ENCODE peak calls at places on chromosomes 5 and 9, in eight cellular contexts. U is CD8-positive, alpha-beta memory T cell; B is NCI-H1930; V is stimulated activated CD8-positive, alpha-beta memory T cell treated with anti-CD3 and anti-CD28 coated beads, Interleukin-7, amount 100 ng/mL, for 24 hours; T is activated CD4-positive, alpha-beta T cell treated with anti-CD3 and anti-CD28 coated beads for 24 hours; X is hippocampal formation; E is foreskin fibroblast; R is fibroblast of lung. S is an unnamed sample.

GRCh38 chr5:143505934-143506333 is 102.4 kb upstream of the NR3C1 start:
- DNase-seq in E (no peak), R (no peak), U (no peak), V (no peak), X (no peak), T (no peak), B (no peak), S (no peak)

GRCh38 chr5:73783823-73784222 is 157.8 kb downstream of the ARHGEF28 start:
- DNase-seq in V (no peak), U (no peak), R (peak), B (no peak), E (no peak), X (no peak), T (no peak), S (peak)

GRCh38 chr9:3884736-3885135 is 358.9 kb upstream of the RFX3 start:
- DNase-seq in R (no peak), T (no peak), U (no peak), E (no peak), V (no peak), B (no peak), X (no peak), S (no peak)

GRCh38 chr5:20636686-20637085 is 648.7 kb upstream of the CDH18 start:
- DNase-seq in V (no peak), X (no peak), E (no peak), U (no peak), B (no peak), R (no peak), T (no peak), S (no peak)

GRCh38 chr5:947626-948471 is 55.2 kb downstream of the TRIP13 start:
- DNase-seq in U (no peak), V (no peak), X (no peak), E (no peak), B (no peak), T (no peak), R (no peak), S (no peak)

GRCh38 chr9:127723013-127723412 is 7.1 kb downstream of the TTC16 start:
- DNase-seq in E (no peak), X (no peak), T (no peak), U (no peak), B (no peak), R (no peak), V (no peak), S (no peak)

GRCh38 chr5:168334161-168335094 is 43.0 kb downstream of the WWC1 start:
- DNase-seq in X (no peak), R (peak), B (no peak), E (peak), U (no peak), T (no peak), V (no peak), S (peak)

GRCh38 chr5:178404987-178405386 is 172.4 kb upstream of the PHYKPL start:
- DNase-seq in X (no peak), R (peak), T (no peak), U (no peak), V (no peak), B (no peak), E (no peak), S (no peak)

GRCh38 chr5:53360811-53361210 is 119.6 kb upstream of the FST start:
- DNase-seq in E (peak), U (no peak), T (no peak), X (no peak), V (no peak), R (peak), B (no peak), S (peak)

GRCh38 chr9:137294091-137294683 is 7.9 kb downstream of the NRARP start:
- DNase-seq in R (peak), B (no peak), V (no peak), U (no peak), T (no peak), X (no peak), E (no peak), S (peak)

GRCh38 chr9:89078860-89079259 is 87.6 kb downstream of the S1PR3 start:
- DNase-seq in E (peak), U (no peak), X (no peak), B (no peak), R (peak), T (no peak), V (no peak), S (peak)

GRCh38 chr5:147464211-147464610 is 45.7 kb downstream of the DPYSL3 start:
- DNase-seq in B (no peak), U (no peak), R (no peak), E (no peak), V (no peak), X (no peak), T (no peak), S (peak)

GRCh38 chr9:13688990-13689600 is 409.6 kb upstream of the MPDZ start:
- DNase-seq in B (no peak), U (no peak), R (peak), T (no peak), V (no peak), E (no peak), X (no peak), S (peak)

GRCh38 chr5:109987355-109987754 is 297.6 kb downstream of the MAN2A1 start:
- DNase-seq in E (no peak), B (no peak), R (peak), X (no peak), V (no peak), U (no peak), T (no peak), S (no peak)

GRCh38 chr5:15132816-15133405 is 261.3 kb upstream of the ANKH start:
- DNase-seq in T (no peak), B (no peak), E (no peak), X (no peak), R (no peak), V (no peak), U (no peak), S (no peak)

GRCh38 chr5:38167562-38167996 is 90.8 kb upstream of the EGFLAM start:
- DNase-seq in B (no peak), U (no peak), E (no peak), T (no peak), V (no peak), X (no peak), R (no peak), S (no peak)